ENCODE peak calls at places on chromosomes 4 and X, in four cellular contexts. C, X, A and N are unnamed samples.

GRCh38 chrX:52933976-52934703 is 24.2 kb downstream of the FAM156A start:
- DNase-seq in C (no peak), X (no peak), A (no peak), N (no peak)

GRCh38 chr4:63589796-63590195 is 819.5 kb downstream of the TECRL start:
- DNase-seq in C (no peak), X (no peak), A (no peak), N (no peak)

GRCh38 chr4:186643501-186644315 is 79.9 kb downstream of the FAT1 start:
- DNase-seq in C (no peak), X (no peak), A (no peak), N (peak; percentile 52)

GRCh38 chr4:3291969-3292570 is 751 bp upstream of the RGS12 start:
- DNase-seq in C (peak; percentile 27), X (peak; percentile 45), A (peak; percentile 92), N (no peak)

GRCh38 chr4:180106122-180106521 is 2137.1 kb upstream of the TENM3 start:
- DNase-seq in C (no peak), X (no peak), A (no peak), N (no peak)

GRCh38 chr4:16991455-16991854 is 93.0 kb upstream of the LDB2 start:
- DNase-seq in C (no peak), X (no peak), A (no peak), N (no peak)

GRCh38 chr4:17265653-17266052 is 246.2 kb downstream of the QDPR start:
- DNase-seq in C (no peak), X (no peak), A (no peak), N (no peak)

GRCh38 chrX:74450803-74451449 is 29.6 kb downstream of the SLC16A2 start:
- DNase-seq in C (no peak), X (no peak), A (no peak), N (peak; percentile 71)

GRCh38 chr4:40182041-40182440 is 14.8 kb upstream of the RHOH start:
- DNase-seq in C (no peak), X (no peak), A (no peak), N (no peak)

GRCh38 chrX:125436855-125437254 is 117.2 kb downstream of the TEX13C start:
- DNase-seq in C (no peak), X (no peak), A (no peak), N (no peak)

GRCh38 chr4:72280252-72280651 is 248.5 kb downstream of the NPFFR2 start:
- DNase-seq in C (no peak), X (no peak), A (no peak), N (no peak)

GRCh38 chrX:23503835-23504539 is 163.3 kb upstream of the PRDX4 start:
- DNase-seq in C (no peak), X (peak; percentile 57), A (no peak), N (peak; percentile 80)

GRCh38 chrX:44042731-44043130 is 69.5 kb upstream of the NDP start:
- DNase-seq in C (no peak), X (peak; percentile 3), A (no peak), N (no peak)

GRCh38 chr4:136156947-136157346 is 1375.3 kb downstream of the PCDH18 start:
- DNase-seq in C (no peak), X (no peak), A (no peak), N (no peak)
- H3K4me3 ChIP-seq in C (no peak overlapping the region), X (no peak overlapping the region), A (no peak overlapping the region), N (no peak overlapping the region)

DNA sequence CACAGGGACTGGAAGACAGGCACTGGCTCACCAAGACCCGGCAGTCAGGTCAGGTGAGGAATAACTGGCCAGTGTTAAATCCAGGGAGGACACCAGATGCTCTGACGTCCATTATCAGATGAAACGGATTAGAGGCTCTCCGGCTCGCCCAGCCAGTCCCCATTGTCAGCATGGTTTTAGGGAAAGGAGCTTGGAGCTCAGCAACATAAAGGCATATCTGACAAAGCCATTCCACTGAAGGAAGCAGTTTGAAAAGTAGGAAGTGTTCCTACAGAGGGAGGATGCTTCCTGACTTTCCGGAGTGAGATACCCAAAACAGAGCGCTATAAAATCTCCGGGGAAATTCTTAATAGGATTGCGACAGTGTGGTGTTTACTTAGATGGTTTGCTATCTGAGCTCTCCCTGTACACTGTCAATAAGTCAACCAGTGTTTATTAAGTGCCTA is 14.8 kb downstream of the NDNF start:
- DNase-seq in C (no peak), X (peak; percentile 43), A (no peak), N (no peak)
- H3K4me3 ChIP-seq in C (no peak overlapping the region), X (no peak overlapping the region), A (no peak overlapping the region), N (no peak overlapping the region)

GRCh38 chr4:139753686-139754085 is 88.1 kb downstream of the MGST2 start:
- DNase-seq in C (no peak), X (no peak), A (no peak), N (no peak)

GRCh38 chr4:139746430-139746829 is 80.8 kb downstream of the MGST2 start:
- DNase-seq in C (no peak), X (no peak), A (no peak), N (no peak)

GRCh38 chr4:139754913-139755312 is 89.3 kb downstream of the MGST2 start:
- DNase-seq in C (no peak), X (no peak), A (peak; percentile 58), N (no peak)

GRCh38 chr4:139749313-139749712 is 83.7 kb downstream of the MGST2 start:
- DNase-seq in C (no peak), X (no peak), A (no peak), N (no peak)

GRCh38 chr4:139750099-139750498 is 84.5 kb downstream of the MGST2 start:
- DNase-seq in C (no peak), X (no peak), A (no peak), N (no peak)
- H3K4me3 ChIP-seq in C (no peak overlapping the region), X (no peak overlapping the region), A (no peak overlapping the region), N (no peak overlapping the region)

GRCh38 chrX:108590496-108590895 is 145.9 kb downstream of the IRS4 start:
- DNase-seq in C (no peak), X (no peak), A (no peak), N (no peak)
- H3K4me3 ChIP-seq in C (no peak overlapping the region), X (no peak overlapping the region), A (no peak overlapping the region), N (no peak overlapping the region)

GRCh38 chrX:132030264-132030663 is 7.2 kb downstream of the STK26 start:
- DNase-seq in C (no peak), X (no peak), A (no peak), N (no peak)

GRCh38 chrX:132031867-132032266 is 8.8 kb downstream of the STK26 start:
- DNase-seq in C (no peak), X (no peak), A (no peak), N (no peak)

GRCh38 chrX:132037479-132037993 is 14.4 kb downstream of the STK26 start:
- DNase-seq in C (no peak), X (no peak), A (no peak), N (no peak)

GRCh38 chrX:132034648-132035047 is 11.5 kb downstream of the STK26 start:
- DNase-seq in C (no peak), X (no peak), A (no peak), N (no peak)

GRCh38 chrX:132033166-132033565 is 10.1 kb downstream of the STK26 start:
- DNase-seq in C (no peak), X (no peak), A (no peak), N (no peak)
- H3K4me3 ChIP-seq in C (no peak overlapping the region), X (no peak overlapping the region), A (no peak overlapping the region), N (no peak overlapping the region)

DNA sequence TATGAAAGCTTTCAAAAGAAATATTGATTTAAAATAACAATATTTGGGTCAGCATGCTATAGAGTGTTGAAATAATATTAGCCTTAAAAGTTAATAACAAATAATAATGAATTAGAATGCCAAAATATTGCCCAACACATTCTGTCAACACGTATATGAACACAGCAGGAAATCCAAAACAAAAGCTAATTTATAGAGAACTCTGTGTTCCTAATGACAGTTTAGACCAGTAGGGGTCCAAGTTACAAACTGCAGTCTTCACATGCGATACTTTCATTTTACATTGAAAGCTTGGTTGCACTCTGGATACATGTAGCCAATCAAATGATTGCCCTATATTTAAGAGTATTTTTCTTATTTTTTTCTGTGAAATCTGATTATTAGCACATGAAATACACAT is 274.4 kb downstream of the DCTD start:
- DNase-seq in C (no peak), X (no peak), A (no peak), N (peak; percentile 46)
- H3K4me3 ChIP-seq in C (no peak overlapping the region), X (no peak overlapping the region), A (no peak overlapping the region), N (no peak overlapping the region)

GRCh38 chrX:42246814-42247213 is 323.5 kb upstream of the CASK start:
- DNase-seq in C (no peak), X (no peak), A (no peak), N (no peak)
- H3K4me3 ChIP-seq in C (no peak overlapping the region), X (no peak overlapping the region), A (no peak overlapping the region), N (no peak overlapping the region)

DNA sequence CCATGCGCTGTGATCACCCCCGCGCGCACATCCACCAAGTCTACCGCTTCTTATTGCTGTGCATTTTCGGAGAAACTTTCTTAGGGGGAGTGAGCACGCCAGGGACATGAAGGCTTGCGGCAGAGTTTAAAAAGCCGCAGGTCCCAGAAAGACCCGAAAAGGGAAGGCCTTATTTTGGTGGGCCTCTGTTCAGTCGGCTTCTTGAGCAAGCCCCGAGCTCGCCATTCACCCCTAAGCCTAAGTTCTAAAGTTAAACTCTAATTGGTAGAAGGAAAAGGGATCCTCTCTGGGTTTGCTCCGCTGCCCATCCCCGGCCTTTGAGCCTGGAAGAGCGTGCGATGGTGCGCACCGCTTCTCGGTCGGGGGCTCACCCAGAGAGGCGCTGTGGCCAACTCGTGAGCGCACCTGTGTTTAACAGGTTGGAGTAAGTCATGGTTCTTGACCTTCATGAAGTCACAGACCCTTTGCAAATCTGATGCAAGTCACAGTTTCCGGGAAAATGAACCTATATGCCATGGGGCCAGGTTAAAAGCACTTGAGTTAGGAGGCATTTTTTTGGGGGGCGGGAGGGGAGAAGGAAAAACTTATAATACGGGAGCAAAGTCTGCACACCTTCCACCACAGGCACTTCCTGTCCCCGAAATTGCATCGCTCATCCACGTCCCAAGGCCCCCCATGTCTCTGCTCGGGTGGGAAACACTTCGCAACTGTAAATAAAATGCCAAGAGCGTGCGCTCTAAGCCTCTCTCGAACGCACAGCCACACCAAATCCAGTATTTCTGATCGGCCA is 1.9 kb downstream of the PHOX2B start:
- DNase-seq in C (no peak), X (no peak), A (no peak), N (no peak)
- H3K4me3 ChIP-seq in C (no peak overlapping the region), X (no peak overlapping the region), A (no peak overlapping the region), N (no peak overlapping the region)

GRCh38 chrX:72308566-72309296 is 3.0 kb upstream of the CITED1 start:
- DNase-seq in C (peak; percentile 11), X (peak; percentile 66), A (no peak), N (peak; percentile 16)
- H3K4me3 ChIP-seq in C (peak overlapping the region; percentile 39), X (peak overlapping the region; percentile 28), A (no peak overlapping the region), N (peak overlapping the region; percentile 16)

DNA sequence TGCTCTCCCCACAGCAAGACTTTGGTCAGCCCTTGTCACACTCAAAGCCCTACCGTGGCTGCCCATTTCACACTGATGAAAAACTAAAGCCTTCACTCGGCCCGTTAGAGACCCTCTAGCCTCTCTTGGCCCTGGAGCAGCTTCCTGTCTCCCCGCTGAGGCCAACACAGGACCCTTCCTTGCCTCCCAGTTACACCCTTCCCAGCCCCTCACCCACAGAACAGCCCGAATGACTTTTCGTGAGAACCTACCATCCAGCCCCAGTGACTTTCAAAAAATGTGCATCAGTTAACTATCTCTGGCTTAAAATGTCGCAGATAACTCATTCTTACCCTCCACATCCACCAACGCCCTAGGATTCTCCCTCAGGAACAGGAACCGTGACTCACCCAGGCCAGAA is 756 bp upstream of the TAF9B start:
- DNase-seq in C (no peak), X (no peak), A (no peak), N (no peak)
- H3K4me3 ChIP-seq in C (peak overlapping the region; percentile 77), X (no peak overlapping the region), A (no peak overlapping the region), N (no peak overlapping the region)